ENCODE peak calls at places on chromosome 7, in four cellular contexts. W is Panc1, C is HepG2, S is GM23338. X is an unnamed sample.

GRCh38 chr7:133934974-133935330 is 192.2 kb upstream of the LRGUK start:
- DNase-seq in W (no peak), C (no peak), S (no peak), X (no peak)

GRCh38 chr7:81908220-81908619 is 138.4 kb upstream of the HGF start:
- DNase-seq in W (no peak), C (no peak), S (no peak), X (no peak)

GRCh38 chr7:92961966-92962365 is 125.6 kb upstream of the CDK6 start:
- DNase-seq in W (no peak), C (no peak), S (no peak), X (no peak)

GRCh38 chr7:111697771-111698170 is 135.5 kb upstream of the IMMP2L start:
- DNase-seq in S (no peak), W (no peak), C (no peak), X (no peak)

GRCh38 chr7:13041368-13041988 is 354.0 kb downstream of the ARL4A start:
- DNase-seq in S (no peak), W (no peak), C (no peak), X (peak)

GRCh38 chr7:125504848-125505247 is 575.2 kb upstream of the POT1 start:
- DNase-seq in W (no peak), S (no peak), C (no peak), X (no peak)

GRCh38 chr7:30938435-30939316 is 25.1 kb upstream of the GHRHR start:
- DNase-seq in W (peak), S (peak), C (peak), X (peak)

GRCh38 chr7:151590801-151591771 is 71.4 kb upstream of the RHEB start:
- DNase-seq in S (no peak), C (no peak), W (no peak), X (no peak)

GRCh38 chr7:128913856-128914565 is 3.5 kb upstream of the KCP start:
- DNase-seq in W (no peak), C (no peak), S (no peak), X (no peak)

GRCh38 chr7:114703677-114704076 is 218.2 kb upstream of the MDFIC start:
- DNase-seq in C (no peak), S (no peak), W (no peak), X (no peak)

GRCh38 chr7:98990356-98990755 is 112.0 kb downstream of the TRRAP start:
- DNase-seq in W (no peak), C (no peak), S (no peak), X (no peak)

GRCh38 chr7:105298439-105298894 is 90.3 kb downstream of the SRPK2 start:
- DNase-seq in S (peak), W (no peak), C (no peak), X (no peak)

GRCh38 chr7:32264667-32265284 is 194.6 kb upstream of the PDE1C start:
- DNase-seq in C (no peak), S (no peak), W (no peak), X (no peak)

GRCh38 chr7:408651-409343 is 110.8 kb downstream of the PDGFA start:
- DNase-seq in S (no peak), W (no peak), C (no peak), X (no peak)

GRCh38 chr7:80830584-80831319 is 88.1 kb downstream of the SEMA3C start:
- DNase-seq in C (no peak), S (no peak), W (no peak), X (peak)

GRCh38 chr7:151893405-151893923 is 16.5 kb upstream of the PRKAG2 start:
- DNase-seq in W (no peak), S (no peak), C (no peak), X (no peak)

GRCh38 chr7:94562525-94562924 is 52.9 kb downstream of the CASD1 start:
- DNase-seq in W (no peak), C (no peak), S (no peak), X (no peak)

GRCh38 chr7:125857606-125858005 is 928.0 kb upstream of the POT1 start:
- DNase-seq in W (no peak), C (no peak), S (no peak), X (no peak)

GRCh38 chr7:111756687-111757178 is 194.4 kb upstream of the IMMP2L start:
- DNase-seq in C (no peak), W (no peak), S (peak), X (no peak)

GRCh38 chr7:158941821-158942605 is 85.7 kb downstream of the DYNC2I1 start:
- DNase-seq in S (no peak), C (no peak), W (no peak), X (no peak)

GRCh38 chr7:70417061-70417655 is 714.8 kb upstream of the GALNT17 start:
- DNase-seq in S (peak), C (no peak), W (no peak), X (no peak)

GRCh38 chr7:140726304-140726703 is 29.8 kb downstream of the NDUFB2 start:
- DNase-seq in S (peak), C (peak), W (no peak), X (peak)

GRCh38 chr7:112414855-112415490 is 35.3 kb upstream of the IFRD1 start:
- DNase-seq in S (peak), W (no peak), C (peak), X (peak)

GRCh38 chr7:36726806-36727503 is 2.7 kb upstream of the AOAH start:
- DNase-seq in S (no peak), C (no peak), W (no peak), X (no peak)

GRCh38 chr7:69858471-69858870 is 260.2 kb downstream of the AUTS2 start:
- DNase-seq in W (no peak), C (no peak), S (peak), X (no peak)

GRCh38 chr7:26202019-26202985 is 757 bp downstream of the CBX3 start:
- DNase-seq in C (no peak), W (no peak), S (peak), X (no peak)

GRCh38 chr7:26199301-26200112 is 1.0 kb downstream of the HNRNPA2B1 start:
- DNase-seq in C (no peak), S (peak), W (no peak), X (no peak)

GRCh38 chr7:26201261-26202018 is at the start of gene CBX3:
- DNase-seq in W (no peak), C (peak), S (peak), X (peak)

GRCh38 chr7:26200113-26200443 is 468 bp downstream of the HNRNPA2B1 start:
- DNase-seq in S (peak), C (no peak), W (no peak), X (no peak)

GRCh38 chr7:26200444-26201260 is at the start of gene HNRNPA2B1:
- DNase-seq in C (peak), S (peak), W (peak), X (peak)
- TF ChIP-seq REST in C (peak), S (no peak), W (peak), X (no peak)

GRCh38 chr7:16619979-16620408 is 25.6 kb downstream of the ANKMY2 start:
- DNase-seq in W (no peak), C (no peak), S (no peak), X (no peak)
- H3K27ac ChIP-seq in W (no peak), C (no peak), S (no peak), X (no peak)

GRCh38 chr7:149544028-149544427 is 46.4 kb upstream of the ZNF746 start:
- DNase-seq in S (no peak), C (no peak), W (no peak), X (no peak)
- TF ChIP-seq POLR2AphosphoS5 in S (no peak), C (no peak), W (no peak), X (no peak)

GRCh38 chr7:2519119-2519930 is at the start of gene LFNG:
- DNase-seq in W (no peak), C (peak), S (peak), X (peak)
- TF ChIP-seq REST in W (no peak), C (no peak), S (peak), X (no peak)

GRCh38 chr7:110317699-110318265 is 773.1 kb upstream of the LRRN3 start:
- DNase-seq in C (peak), S (peak), W (no peak), X (peak)

GRCh38 chr7:110326966-110327365 is 764.0 kb upstream of the LRRN3 start:
- DNase-seq in C (no peak), W (no peak), S (no peak), X (no peak)

GRCh38 chr7:110322796-110323195 is 768.1 kb upstream of the LRRN3 start:
- DNase-seq in W (no peak), S (no peak), C (no peak), X (no peak)
- H3K27ac ChIP-seq in W (no peak), S (no peak), C (no peak), X (no peak)

DNA sequence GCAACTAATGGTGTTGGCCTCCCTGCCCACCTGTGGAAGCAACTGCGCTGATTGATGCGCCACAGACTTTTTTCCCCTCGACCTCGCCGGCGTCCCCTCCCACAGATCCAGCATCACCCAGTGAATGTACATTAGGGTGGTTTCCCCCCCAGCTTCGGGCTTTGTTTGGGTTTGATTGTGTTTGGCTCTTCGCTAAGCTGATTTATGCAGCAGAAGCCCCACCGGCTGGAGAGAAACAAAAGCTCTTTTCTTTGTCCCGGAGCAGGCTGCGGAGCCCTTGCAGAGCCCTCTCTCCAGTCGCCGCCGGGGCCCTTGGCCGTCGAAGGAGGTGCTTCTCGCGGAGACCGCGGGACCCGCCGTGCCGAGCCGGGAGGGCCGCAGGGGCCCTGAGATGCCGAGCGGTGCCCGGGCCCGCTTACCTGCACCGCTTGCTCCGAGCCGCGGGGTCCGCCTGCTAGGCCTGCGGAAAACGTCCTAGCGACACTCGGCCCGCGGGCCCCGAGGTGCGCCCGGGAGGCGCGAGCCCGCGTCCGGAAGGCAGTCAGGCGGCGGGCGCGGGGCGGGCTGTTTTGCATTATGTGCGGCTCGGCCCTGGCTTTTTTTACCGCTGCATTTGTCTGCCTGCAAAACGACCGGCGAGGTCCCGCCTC is 656 bp downstream of the ITGB8 start:
- DNase-seq in W (no peak), S (peak), C (no peak), X (no peak)
- TF ChIP-seq POLR2AphosphoS5 in W (no peak), S (no peak), C (no peak), X (no peak)

GRCh38 chr7:42461537-42461936 is 224.5 kb upstream of the GLI3 start:
- DNase-seq in S (no peak), W (no peak), C (no peak), X (no peak)
- TF ChIP-seq REST in S (no peak), W (no peak), C (no peak), X (no peak)